ENCODE peak calls at places on chromosome X, in eight cellular contexts. G is fibroblast of mammary gland; C is SW480; P is choroid plexus epithelial cell; Y is DMS153; I is caudate nucleus; J is T-helper 2 cell; D is stimulated activated CD8-positive, alpha-beta memory T cell treated with anti-CD3 and anti-CD28 coated beads, Interleukin-7, amount 100 ng/mL, for 4 hours. E is an unnamed sample.

GRCh38 chrX:74523870-74524735 is 90.3 kb downstream of the RLIM start:
- DNase-seq in G (peak), C (no peak), P (no peak), Y (no peak), I (no peak), J (no peak), D (no peak), E (no peak)

GRCh38 chrX:39320165-39320564 is 518.9 kb downstream of the MID1IP1 start:
- DNase-seq in G (no peak), C (no peak), P (no peak), Y (peak), I (no peak), J (no peak), D (no peak), E (no peak)

GRCh38 chrX:41605144-41605543 is 83.6 kb upstream of the GPR34 start:
- DNase-seq in G (no peak), C (no peak), P (no peak), Y (no peak), I (no peak), J (no peak), D (no peak), E (no peak)

GRCh38 chrX:68504237-68504636 is 5.4 kb downstream of the YIPF6 start:
- DNase-seq in G (peak), C (no peak), P (peak), Y (no peak), I (no peak), J (no peak), D (peak), E (no peak)

GRCh38 chrX:134718329-134719317 is 60.4 kb upstream of the PLAC1 start:
- DNase-seq in G (peak), C (peak), P (peak), Y (no peak), I (no peak), J (no peak), D (no peak), E (no peak)

GRCh38 chrX:78029663-78030062 is 60.2 kb upstream of the PGAM4 start:
- DNase-seq in G (peak), C (peak), P (peak), Y (no peak), I (peak), J (no peak), D (no peak), E (peak)

GRCh38 chrX:66635360-66635759 is 3.5 kb downstream of the EDA2R start:
- DNase-seq in G (peak), C (no peak), P (peak), Y (no peak), I (no peak), J (no peak), D (no peak), E (no peak)

GRCh38 chrX:133859336-133859735 is 126.1 kb downstream of the GPC3 start:
- DNase-seq in G (no peak), C (no peak), P (no peak), Y (no peak), I (no peak), J (no peak), D (no peak), E (no peak)

GRCh38 chrX:139559383-139560042 is 29.0 kb downstream of the F9 start:
- DNase-seq in G (peak), C (peak), P (peak), Y (peak), I (no peak), J (no peak), D (no peak), E (peak)

GRCh38 chrX:73577368-73577767 is 14.4 kb downstream of the CHIC1 start:
- DNase-seq in G (peak), C (peak), P (peak), Y (no peak), I (no peak), J (no peak), D (no peak), E (peak)